ENCODE peak calls at places on chromosomes 7 and 10, in four cellular contexts. O is left ventricle myocardium inferior, J is upper lobe of right lung, U is omental fat pad. W is an unnamed sample.

GRCh38 chr10:99161194-99161593 is 74.5 kb downstream of the HPSE2 start:
- DNase-seq in O (no peak), J (no peak), U (no peak), W (no peak)

GRCh38 chr7:30238721-30239441 is 45.5 kb upstream of the ZNRF2 start:
- DNase-seq in O (peak), J (peak), U (peak), W (peak)

GRCh38 chr10:102395677-102396197 is at the start of gene NFKB2:
- DNase-seq in O (no peak), J (no peak), U (peak), W (no peak)

GRCh38 chr10:110471566-110472139 is 26.1 kb upstream of the DUSP5 start:
- DNase-seq in O (no peak), J (no peak), U (no peak), W (no peak)

GRCh38 chr10:80276335-80276734 is 13.1 kb downstream of the MAT1A start:
- DNase-seq in O (no peak), J (no peak), U (no peak), W (no peak)

GRCh38 chr7:151520419-151521229 is 929 bp upstream of the RHEB start:
- DNase-seq in O (peak), J (peak), U (no peak), W (peak)

GRCh38 chr7:11343818-11344413 is 370.2 kb downstream of the PHF14 start:
- DNase-seq in O (no peak), J (no peak), U (no peak), W (no peak)

GRCh38 chr7:87712571-87712970 is 84.4 kb downstream of the RUNDC3B start:
- DNase-seq in O (no peak), J (no peak), U (no peak), W (no peak)

GRCh38 chr7:123594813-123595241 is 6.8 kb upstream of the ASB15 start:
- DNase-seq in O (no peak), J (no peak), U (no peak), W (peak)

GRCh38 chr7:90411510-90411909 is 8.2 kb downstream of the CLDN12 start:
- DNase-seq in O (no peak), J (no peak), U (no peak), W (no peak)

GRCh38 chr7:28855538-28856217 is 102.5 kb downstream of the TRIL start:
- DNase-seq in O (no peak), J (no peak), U (no peak), W (no peak)

GRCh38 chr10:132560248-132560731 is 22.7 kb downstream of the INPP5A start:
- DNase-seq in O (no peak), J (no peak), U (no peak), W (no peak)

GRCh38 chr7:3370068-3370704 is 69.1 kb downstream of the SDK1 start:
- DNase-seq in O (no peak), J (no peak), U (no peak), W (no peak)

GRCh38 chr10:50358925-50359687 is 107.8 kb upstream of the ASAH2 start:
- DNase-seq in O (no peak), J (no peak), U (no peak), W (no peak)

GRCh38 chr10:70615784-70616511 is 13.4 kb upstream of the PRF1 start:
- DNase-seq in O (no peak), J (no peak), U (no peak), W (no peak)

GRCh38 chr7:150451833-150452431 is 1.5 kb downstream of the GIMAP8 start:
- DNase-seq in O (no peak), J (no peak), U (no peak), W (no peak)

GRCh38 chr10:79457256-79457785 is 11.9 kb upstream of the ZCCHC24 start:
- DNase-seq in O (no peak), J (no peak), U (no peak), W (no peak)

GRCh38 chr7:152383341-152384234 is 52.2 kb downstream of the KMT2C start:
- DNase-seq in O (no peak), J (no peak), U (no peak), W (no peak)

GRCh38 chr10:91759581-91759986 is 38.6 kb upstream of the TNKS2 start:
- DNase-seq in O (no peak), J (no peak), U (no peak), W (no peak)

GRCh38 chr10:16478801-16479200 is 42.0 kb downstream of the PTER start:
- DNase-seq in O (no peak), J (no peak), U (no peak), W (no peak)

GRCh38 chr10:90111671-90112070 is 410.3 kb downstream of the KIF20B start:
- DNase-seq in O (no peak), J (no peak), U (no peak), W (no peak)

GRCh38 chr10:132628966-132629900 is 91.6 kb downstream of the INPP5A start:
- DNase-seq in O (peak), J (peak), U (no peak), W (no peak)

GRCh38 chr7:43766564-43766963 is 8.1 kb downstream of the BLVRA start:
- DNase-seq in O (no peak), J (peak), U (no peak), W (no peak)

GRCh38 chr7:154231732-154232131 is 179.5 kb downstream of the DPP6 start:
- DNase-seq in O (no peak), J (no peak), U (no peak), W (no peak)

GRCh38 chr7:16212610-16213009 is 208.7 kb downstream of the CRPPA start:
- DNase-seq in O (no peak), J (no peak), U (no peak), W (no peak)

GRCh38 chr10:51522858-51523257 is 176.5 kb downstream of the CSTF2T start:
- DNase-seq in O (no peak), J (no peak), U (no peak), W (no peak)

GRCh38 chr7:21945374-21946227 is at the start of gene CDCA7L:
- DNase-seq in O (peak), J (peak), U (no peak), W (peak)

GRCh38 chr7:2493205-2493604 is 17.0 kb upstream of the GRIFIN start:
- DNase-seq in O (no peak), J (no peak), U (no peak), W (no peak)

GRCh38 chr10:112296908-112297331 is 13.7 kb downstream of the TECTB start:
- DNase-seq in O (no peak), J (no peak), U (no peak), W (no peak)

GRCh38 chr10:63671317-63671937 is 150.2 kb downstream of the REEP3 start:
- DNase-seq in O (no peak), J (no peak), U (no peak), W (no peak)

GRCh38 chr10:104478380-104478779 is 124.7 kb downstream of the CFAP58 start:
- DNase-seq in O (no peak), J (no peak), U (no peak), W (no peak)

GRCh38 chr7:32079530-32079929 is 9.3 kb upstream of the PDE1C start:
- DNase-seq in O (peak), J (no peak), U (no peak), W (no peak)

GRCh38 chr7:78167825-78168224 is 369.3 kb downstream of the PHTF2 start:
- DNase-seq in O (no peak), J (no peak), U (no peak), W (no peak)

GRCh38 chr7:25496394-25497103 is 268.3 kb upstream of the NPVF start:
- DNase-seq in O (no peak), J (no peak), U (no peak), W (no peak)

GRCh38 chr10:93346712-93347111 is 135.4 kb downstream of the MYOF start:
- DNase-seq in O (no peak), J (no peak), U (no peak), W (no peak)

GRCh38 chr10:52357986-52358385 is 43.9 kb downstream of the DKK1 start:
- DNase-seq in O (no peak), J (no peak), U (no peak), W (no peak)

GRCh38 chr10:61130366-61130765 is 186.4 kb upstream of the RHOBTB1 start:
- DNase-seq in O (no peak), J (no peak), U (no peak), W (no peak)